ENCODE peak calls at places on chromosomes 5 and 9, in seven cellular contexts. One of them, this sample, is unnamed.
A peak's percentile ranks its signal among the peaks of the same experiment; 100 is the strongest.

GRCh38 chr9:127567119-127567897 is 44.8 kb upstream of the STXBP1 start:
- DNase-seq in CD8-positive, alpha-beta T cell: no peak
- DNase-seq in HFF-Myc: no peak
- DNase-seq in heart right ventricle: peak; percentile 67
- DNase-seq in coronary artery: no peak
- DNase-seq in ascending aorta: no peak
- DNase-seq in stomach: peak; percentile 76
- DNase-seq in this sample: no peak

GRCh38 chr5:175671013-175671412 is 13.1 kb downstream of the HRH2 start:
- DNase-seq in CD8-positive, alpha-beta T cell: no peak
- DNase-seq in HFF-Myc: no peak
- DNase-seq in heart right ventricle: no peak
- DNase-seq in coronary artery: no peak
- DNase-seq in ascending aorta: no peak
- DNase-seq in stomach: peak; percentile 51
- DNase-seq in this sample: no peak

GRCh38 chr9:114745108-114745848 is 60.6 kb downstream of the TNFSF15 start:
- DNase-seq in CD8-positive, alpha-beta T cell: no peak
- DNase-seq in HFF-Myc: no peak
- DNase-seq in heart right ventricle: no peak
- DNase-seq in coronary artery: no peak
- DNase-seq in ascending aorta: no peak
- DNase-seq in stomach: no peak
- DNase-seq in this sample: no peak

GRCh38 chr9:38421498-38422211 is 2.6 kb downstream of the IGFBPL1 start:
- DNase-seq in CD8-positive, alpha-beta T cell: no peak
- DNase-seq in HFF-Myc: no peak
- DNase-seq in heart right ventricle: no peak
- DNase-seq in coronary artery: no peak
- DNase-seq in ascending aorta: no peak
- DNase-seq in stomach: no peak
- DNase-seq in this sample: no peak

GRCh38 chr9:21813575-21814473 is 11.4 kb downstream of the MTAP start:
- DNase-seq in CD8-positive, alpha-beta T cell: peak; percentile 24
- DNase-seq in HFF-Myc: peak; percentile 52
- DNase-seq in heart right ventricle: no peak
- DNase-seq in coronary artery: no peak
- DNase-seq in ascending aorta: no peak
- DNase-seq in stomach: peak; percentile 66
- DNase-seq in this sample: peak; percentile 62

GRCh38 chr5:139473105-139473504 is 2.3 kb downstream of the SMIM33 start:
- DNase-seq in CD8-positive, alpha-beta T cell: no peak
- DNase-seq in HFF-Myc: no peak
- DNase-seq in heart right ventricle: no peak
- DNase-seq in coronary artery: no peak
- DNase-seq in ascending aorta: no peak
- DNase-seq in stomach: no peak
- DNase-seq in this sample: no peak

GRCh38 chr5:87588316-87588715 is 175.6 kb upstream of the CCNH start:
- DNase-seq in CD8-positive, alpha-beta T cell: no peak
- DNase-seq in HFF-Myc: no peak
- DNase-seq in heart right ventricle: no peak
- DNase-seq in coronary artery: no peak
- DNase-seq in ascending aorta: no peak
- DNase-seq in stomach: no peak
- DNase-seq in this sample: no peak

GRCh38 chr5:148687427-148687826 is 33.1 kb upstream of the HTR4 start:
- DNase-seq in CD8-positive, alpha-beta T cell: no peak
- DNase-seq in HFF-Myc: peak; percentile 19
- DNase-seq in heart right ventricle: no peak
- DNase-seq in coronary artery: no peak
- DNase-seq in ascending aorta: no peak
- DNase-seq in stomach: no peak
- DNase-seq in this sample: no peak

GRCh38 chr5:5464036-5464715 is 41.7 kb downstream of the ICE1 start:
- DNase-seq in CD8-positive, alpha-beta T cell: no peak
- DNase-seq in HFF-Myc: no peak
- DNase-seq in heart right ventricle: no peak
- DNase-seq in coronary artery: no peak
- DNase-seq in ascending aorta: no peak
- DNase-seq in stomach: no peak
- DNase-seq in this sample: no peak

GRCh38 chr5:180541710-180542109 is 47.5 kb downstream of the CNOT6 start:
- DNase-seq in CD8-positive, alpha-beta T cell: no peak
- DNase-seq in HFF-Myc: no peak
- DNase-seq in heart right ventricle: no peak
- DNase-seq in coronary artery: no peak
- DNase-seq in ascending aorta: no peak
- DNase-seq in stomach: no peak
- DNase-seq in this sample: no peak

GRCh38 chr5:62256161-62257017 is 49.6 kb upstream of the KIF2A start:
- DNase-seq in CD8-positive, alpha-beta T cell: no peak
- DNase-seq in HFF-Myc: no peak
- DNase-seq in heart right ventricle: no peak
- DNase-seq in coronary artery: no peak
- DNase-seq in ascending aorta: no peak
- DNase-seq in stomach: no peak
- DNase-seq in this sample: peak; percentile 22

GRCh38 chr9:107737987-107738743 is 248.6 kb upstream of the KLF4 start:
- DNase-seq in CD8-positive, alpha-beta T cell: no peak
- DNase-seq in HFF-Myc: peak; percentile 85
- DNase-seq in heart right ventricle: peak; percentile 68
- DNase-seq in coronary artery: peak; percentile 85
- DNase-seq in ascending aorta: no peak
- DNase-seq in stomach: no peak
- DNase-seq in this sample: no peak

GRCh38 chr5:139340051-139340450 is 1.6 kb upstream of the PAIP2 start:
- DNase-seq in CD8-positive, alpha-beta T cell: no peak
- DNase-seq in HFF-Myc: no peak
- DNase-seq in heart right ventricle: no peak
- DNase-seq in coronary artery: no peak
- DNase-seq in ascending aorta: no peak
- DNase-seq in stomach: no peak
- DNase-seq in this sample: no peak

GRCh38 chr9:98551511-98552286 is 157.0 kb downstream of the GABBR2 start:
- DNase-seq in CD8-positive, alpha-beta T cell: no peak
- DNase-seq in HFF-Myc: no peak
- DNase-seq in heart right ventricle: no peak
- DNase-seq in coronary artery: no peak
- DNase-seq in ascending aorta: no peak
- DNase-seq in stomach: no peak
- DNase-seq in this sample: no peak

DNA sequence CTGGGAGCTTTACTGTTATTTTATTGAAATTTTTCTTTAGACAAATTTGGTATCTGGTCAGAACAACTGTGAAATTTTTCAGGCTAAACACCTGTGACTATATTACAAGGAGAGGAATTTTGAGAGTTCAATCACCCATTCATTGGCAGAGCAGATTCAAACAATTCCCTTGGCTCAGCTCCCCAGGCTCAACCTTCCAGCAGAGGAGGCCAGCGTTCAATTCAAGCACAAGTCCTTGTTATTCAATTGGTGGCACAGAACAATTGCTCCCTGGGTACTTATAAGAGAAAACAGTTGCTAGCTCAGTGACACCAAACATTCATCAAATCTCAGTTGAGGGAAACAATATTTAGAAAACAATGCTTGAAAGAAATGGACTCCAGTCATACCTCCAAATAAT is 83.3 kb downstream of the SUSD1 start:
- DNase-seq in CD8-positive, alpha-beta T cell: no peak
- DNase-seq in HFF-Myc: no peak
- DNase-seq in heart right ventricle: no peak
- DNase-seq in coronary artery: no peak
- DNase-seq in ascending aorta: no peak
- DNase-seq in stomach: no peak
- DNase-seq in this sample: no peak
- TF ChIP-seq CTCF in CD8-positive, alpha-beta T cell: no peak
- TF ChIP-seq CTCF in HFF-Myc: peak; percentile 44
- TF ChIP-seq CTCF in heart right ventricle: peak; percentile 44
- TF ChIP-seq CTCF in coronary artery: no peak
- TF ChIP-seq CTCF in ascending aorta: no peak
- TF ChIP-seq CTCF in stomach: no peak
- TF ChIP-seq CTCF in this sample: no peak

GRCh38 chr5:6480133-6481051 is 31.7 kb downstream of the UBE2QL1 start:
- DNase-seq in CD8-positive, alpha-beta T cell: no peak
- DNase-seq in HFF-Myc: no peak
- DNase-seq in heart right ventricle: no peak
- DNase-seq in coronary artery: no peak
- DNase-seq in ascending aorta: no peak
- DNase-seq in stomach: no peak
- DNase-seq in this sample: peak; percentile 53
- TF ChIP-seq CTCF in CD8-positive, alpha-beta T cell: no peak
- TF ChIP-seq CTCF in HFF-Myc: no peak
- TF ChIP-seq CTCF in heart right ventricle: no peak
- TF ChIP-seq CTCF in coronary artery: no peak
- TF ChIP-seq CTCF in ascending aorta: no peak
- TF ChIP-seq CTCF in stomach: no peak
- TF ChIP-seq CTCF in this sample: no peak

DNA sequence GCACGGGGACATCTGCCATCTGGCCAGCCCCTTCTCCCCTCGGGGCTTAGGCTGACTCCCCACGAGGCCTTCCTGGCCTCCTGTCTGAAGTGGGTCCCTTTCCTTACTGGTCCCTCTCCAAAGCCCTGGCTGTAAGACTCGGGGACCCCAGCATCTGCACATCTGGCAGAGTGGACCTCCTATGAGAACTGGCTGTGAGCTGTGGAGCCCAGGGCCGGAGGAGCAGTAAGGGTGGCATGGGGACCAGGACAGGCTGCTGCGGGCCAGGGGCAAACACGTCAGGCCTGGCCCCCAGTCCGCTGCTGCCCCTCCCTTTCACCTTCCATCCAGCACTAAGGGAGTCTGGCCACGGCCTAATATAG is 33.8 kb downstream of the EXOC3 start:
- DNase-seq in CD8-positive, alpha-beta T cell: no peak
- DNase-seq in HFF-Myc: no peak
- DNase-seq in heart right ventricle: peak; percentile 7
- DNase-seq in coronary artery: no peak
- DNase-seq in ascending aorta: no peak
- DNase-seq in stomach: no peak
- DNase-seq in this sample: no peak
- TF ChIP-seq CTCF in CD8-positive, alpha-beta T cell: no peak
- TF ChIP-seq CTCF in HFF-Myc: no peak
- TF ChIP-seq CTCF in heart right ventricle: no peak
- TF ChIP-seq CTCF in coronary artery: no peak
- TF ChIP-seq CTCF in ascending aorta: no peak
- TF ChIP-seq CTCF in stomach: no peak
- TF ChIP-seq CTCF in this sample: no peak

GRCh38 chr9:92350129-92350739 is 24.5 kb downstream of the CENPP start:
- DNase-seq in CD8-positive, alpha-beta T cell: no peak
- DNase-seq in HFF-Myc: peak; percentile 48
- DNase-seq in heart right ventricle: no peak
- DNase-seq in coronary artery: no peak
- DNase-seq in ascending aorta: no peak
- DNase-seq in stomach: no peak
- DNase-seq in this sample: no peak

GRCh38 chr9:92345582-92345981 is 19.8 kb downstream of the CENPP start:
- DNase-seq in CD8-positive, alpha-beta T cell: no peak
- DNase-seq in HFF-Myc: no peak
- DNase-seq in heart right ventricle: no peak
- DNase-seq in coronary artery: no peak
- DNase-seq in ascending aorta: no peak
- DNase-seq in stomach: no peak
- DNase-seq in this sample: no peak

DNA sequence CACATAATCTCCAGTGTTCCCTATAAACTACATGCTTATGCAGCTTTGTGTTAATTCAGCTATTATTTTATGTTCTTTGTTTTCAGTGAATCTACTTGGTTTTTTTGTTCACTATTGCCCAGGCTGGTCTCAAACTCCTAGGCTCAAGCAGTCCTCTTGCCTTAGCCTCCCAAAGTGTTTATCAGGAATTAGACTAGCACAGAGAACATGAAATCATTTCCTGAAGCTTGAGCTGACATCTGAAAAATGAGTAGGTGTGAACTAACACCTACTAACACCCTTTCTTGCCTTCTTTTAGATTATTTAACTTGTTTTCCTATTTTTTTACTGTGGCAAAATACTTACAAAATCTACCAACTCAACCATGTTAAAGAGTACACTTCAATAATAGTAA is 25.0 kb downstream of the CENPP start:
- DNase-seq in CD8-positive, alpha-beta T cell: no peak
- DNase-seq in HFF-Myc: no peak
- DNase-seq in heart right ventricle: no peak
- DNase-seq in coronary artery: no peak
- DNase-seq in ascending aorta: no peak
- DNase-seq in stomach: no peak
- DNase-seq in this sample: no peak
- TF ChIP-seq CTCF in CD8-positive, alpha-beta T cell: no peak
- TF ChIP-seq CTCF in HFF-Myc: no peak
- TF ChIP-seq CTCF in heart right ventricle: no peak
- TF ChIP-seq CTCF in coronary artery: no peak
- TF ChIP-seq CTCF in ascending aorta: no peak
- TF ChIP-seq CTCF in stomach: no peak
- TF ChIP-seq CTCF in this sample: no peak

DNA sequence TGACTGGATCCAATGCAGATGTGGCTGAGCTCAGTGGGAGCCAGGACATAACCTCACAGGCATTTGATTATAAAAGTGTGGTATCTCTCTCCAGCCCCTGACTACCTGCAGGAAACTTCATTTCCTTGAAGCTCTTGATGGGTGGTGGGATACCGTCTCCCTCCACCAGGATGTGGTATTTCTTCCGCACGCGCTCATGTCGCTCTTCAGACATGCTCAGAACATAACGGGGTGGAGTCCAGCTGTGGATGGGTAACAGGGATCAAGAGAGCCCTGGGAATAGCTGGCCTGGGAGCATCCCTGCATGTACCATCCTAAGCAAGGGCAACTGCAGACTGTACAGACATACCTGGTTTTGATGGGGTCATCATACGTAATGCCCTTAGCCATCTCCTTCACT is 1.2 kb downstream of the DDX41 start:
- DNase-seq in CD8-positive, alpha-beta T cell: no peak
- DNase-seq in HFF-Myc: no peak
- DNase-seq in heart right ventricle: no peak
- DNase-seq in coronary artery: peak; percentile 69
- DNase-seq in ascending aorta: no peak
- DNase-seq in stomach: no peak
- DNase-seq in this sample: no peak
- TF ChIP-seq CTCF in CD8-positive, alpha-beta T cell: no peak
- TF ChIP-seq CTCF in HFF-Myc: no peak
- TF ChIP-seq CTCF in heart right ventricle: no peak
- TF ChIP-seq CTCF in coronary artery: no peak
- TF ChIP-seq CTCF in ascending aorta: no peak
- TF ChIP-seq CTCF in stomach: no peak
- TF ChIP-seq CTCF in this sample: no peak

GRCh38 chr9:126501383-126502331 is 112.1 kb upstream of the LMX1B start:
- DNase-seq in CD8-positive, alpha-beta T cell: no peak
- DNase-seq in HFF-Myc: no peak
- DNase-seq in heart right ventricle: no peak
- DNase-seq in coronary artery: no peak
- DNase-seq in ascending aorta: no peak
- DNase-seq in stomach: no peak
- DNase-seq in this sample: no peak
- TF ChIP-seq CTCF in CD8-positive, alpha-beta T cell: no peak
- TF ChIP-seq CTCF in HFF-Myc: no peak
- TF ChIP-seq CTCF in heart right ventricle: no peak
- TF ChIP-seq CTCF in coronary artery: no peak
- TF ChIP-seq CTCF in ascending aorta: no peak
- TF ChIP-seq CTCF in stomach: no peak
- TF ChIP-seq CTCF in this sample: no peak

This sample was measured in GM20000.